ENCODE peak calls at places on chromosomes 2 and 18, in six cellular contexts. One of them, this sample, is unnamed.

GRCh38 chr2:33126552-33126951 is 179.8 kb downstream of the LTBP1 start:
- DNase-seq in body of pancreas: no peak
- DNase-seq in CD8-positive, alpha-beta T cell: no peak
- DNase-seq in GM23248: no peak
- DNase-seq in transverse colon: no peak
- DNase-seq in mesendoderm: no peak
- DNase-seq in this sample: no peak

GRCh38 chr2:133985563-133985962 is 268.3 kb upstream of the MGAT5 start:
- DNase-seq in body of pancreas: no peak
- DNase-seq in CD8-positive, alpha-beta T cell: no peak
- DNase-seq in GM23248: no peak
- DNase-seq in transverse colon: no peak
- DNase-seq in mesendoderm: no peak
- DNase-seq in this sample: no peak

GRCh38 chr2:63050916-63051794 is 525 bp downstream of the OTX1 start:
- DNase-seq in body of pancreas: no peak
- DNase-seq in CD8-positive, alpha-beta T cell: no peak
- DNase-seq in GM23248: peak
- DNase-seq in transverse colon: no peak
- DNase-seq in mesendoderm: peak
- DNase-seq in this sample: no peak

GRCh38 chr18:7896164-7896563 is 329.0 kb downstream of the PTPRM start:
- DNase-seq in body of pancreas: no peak
- DNase-seq in CD8-positive, alpha-beta T cell: peak
- DNase-seq in GM23248: no peak
- DNase-seq in transverse colon: no peak
- DNase-seq in mesendoderm: no peak
- DNase-seq in this sample: no peak

GRCh38 chr2:169711751-169712509 is 17.7 kb downstream of the PHOSPHO2 start:
- DNase-seq in body of pancreas: no peak
- DNase-seq in CD8-positive, alpha-beta T cell: no peak
- DNase-seq in GM23248: no peak
- DNase-seq in transverse colon: peak
- DNase-seq in mesendoderm: no peak
- DNase-seq in this sample: no peak

GRCh38 chr18:712401-713134 is at the start of gene ENOSF1:
- DNase-seq in body of pancreas: peak
- DNase-seq in CD8-positive, alpha-beta T cell: peak
- DNase-seq in GM23248: peak
- DNase-seq in transverse colon: peak
- DNase-seq in mesendoderm: peak
- DNase-seq in this sample: peak

GRCh38 chr2:40276076-40276475 is 175.8 kb downstream of the SLC8A1 start:
- DNase-seq in body of pancreas: no peak
- DNase-seq in CD8-positive, alpha-beta T cell: no peak
- DNase-seq in GM23248: no peak
- DNase-seq in transverse colon: no peak
- DNase-seq in mesendoderm: no peak
- DNase-seq in this sample: no peak

GRCh38 chr2:240856151-240856980 is 12.3 kb upstream of the AGXT start:
- DNase-seq in body of pancreas: no peak
- DNase-seq in CD8-positive, alpha-beta T cell: no peak
- DNase-seq in GM23248: no peak
- DNase-seq in transverse colon: no peak
- DNase-seq in mesendoderm: peak
- DNase-seq in this sample: no peak

GRCh38 chr2:10591207-10591606 is 98.6 kb downstream of the NOL10 start:
- DNase-seq in body of pancreas: no peak
- DNase-seq in CD8-positive, alpha-beta T cell: no peak
- DNase-seq in GM23248: peak
- DNase-seq in transverse colon: no peak
- DNase-seq in mesendoderm: peak
- DNase-seq in this sample: no peak

GRCh38 chr2:130985831-130986649 is 107.2 kb downstream of the FAM168B start:
- DNase-seq in body of pancreas: no peak
- DNase-seq in CD8-positive, alpha-beta T cell: no peak
- DNase-seq in GM23248: no peak
- DNase-seq in transverse colon: no peak
- DNase-seq in mesendoderm: no peak
- DNase-seq in this sample: no peak

GRCh38 chr2:105455488-105455991 is 56.7 kb upstream of the FHL2 start:
- DNase-seq in body of pancreas: peak
- DNase-seq in CD8-positive, alpha-beta T cell: no peak
- DNase-seq in GM23248: peak
- DNase-seq in transverse colon: peak
- DNase-seq in mesendoderm: peak
- DNase-seq in this sample: no peak

GRCh38 chr2:135056790-135057189 is 4.7 kb downstream of the RAB3GAP1 start:
- DNase-seq in body of pancreas: no peak
- DNase-seq in CD8-positive, alpha-beta T cell: no peak
- DNase-seq in GM23248: peak
- DNase-seq in transverse colon: no peak
- DNase-seq in mesendoderm: peak
- DNase-seq in this sample: no peak

GRCh38 chr2:11682590-11682915 is 12.6 kb upstream of the NTSR2 start:
- DNase-seq in body of pancreas: no peak
- DNase-seq in CD8-positive, alpha-beta T cell: no peak
- DNase-seq in GM23248: no peak
- DNase-seq in transverse colon: no peak
- DNase-seq in mesendoderm: no peak
- DNase-seq in this sample: no peak

GRCh38 chr18:13361422-13361821 is 142.9 kb downstream of the LDLRAD4 start:
- DNase-seq in body of pancreas: no peak
- DNase-seq in CD8-positive, alpha-beta T cell: no peak
- DNase-seq in GM23248: no peak
- DNase-seq in transverse colon: no peak
- DNase-seq in mesendoderm: no peak
- DNase-seq in this sample: no peak

GRCh38 chr2:176665086-176665485 is 395.8 kb downstream of the MTX2 start:
- DNase-seq in body of pancreas: no peak
- DNase-seq in CD8-positive, alpha-beta T cell: no peak
- DNase-seq in GM23248: no peak
- DNase-seq in transverse colon: no peak
- DNase-seq in mesendoderm: no peak
- DNase-seq in this sample: no peak

GRCh38 chr2:195051401-195051800 is 605.6 kb upstream of the SLC39A10 start:
- DNase-seq in body of pancreas: no peak
- DNase-seq in CD8-positive, alpha-beta T cell: no peak
- DNase-seq in GM23248: no peak
- DNase-seq in transverse colon: no peak
- DNase-seq in mesendoderm: no peak
- DNase-seq in this sample: no peak

GRCh38 chr2:37417321-37417720 is 72.9 kb downstream of the QPCT start:
- DNase-seq in body of pancreas: no peak
- DNase-seq in CD8-positive, alpha-beta T cell: no peak
- DNase-seq in GM23248: peak
- DNase-seq in transverse colon: no peak
- DNase-seq in mesendoderm: no peak
- DNase-seq in this sample: no peak

GRCh38 chr2:46082531-46083485 is 214.4 kb upstream of the EPAS1 start:
- DNase-seq in body of pancreas: peak
- DNase-seq in CD8-positive, alpha-beta T cell: no peak
- DNase-seq in GM23248: peak
- DNase-seq in transverse colon: peak
- DNase-seq in mesendoderm: no peak
- DNase-seq in this sample: no peak

GRCh38 chr2:8837795-8838140 is 355 bp upstream of the KIDINS220 start:
- DNase-seq in body of pancreas: no peak
- DNase-seq in CD8-positive, alpha-beta T cell: no peak
- DNase-seq in GM23248: no peak
- DNase-seq in transverse colon: no peak
- DNase-seq in mesendoderm: peak
- DNase-seq in this sample: no peak

GRCh38 chr2:10776231-10776977 is 36.2 kb downstream of the PDIA6 start:
- DNase-seq in body of pancreas: no peak
- DNase-seq in CD8-positive, alpha-beta T cell: no peak
- DNase-seq in GM23248: no peak
- DNase-seq in transverse colon: no peak
- DNase-seq in mesendoderm: no peak
- DNase-seq in this sample: no peak

GRCh38 chr2:148965596-148966431 is 72.7 kb upstream of the LYPD6B start:
- DNase-seq in body of pancreas: no peak
- DNase-seq in CD8-positive, alpha-beta T cell: no peak
- DNase-seq in GM23248: no peak
- DNase-seq in transverse colon: no peak
- DNase-seq in mesendoderm: no peak
- DNase-seq in this sample: no peak

GRCh38 chr18:71293322-71293721 is 1004.5 kb downstream of the SOCS6 start:
- DNase-seq in body of pancreas: no peak
- DNase-seq in CD8-positive, alpha-beta T cell: no peak
- DNase-seq in GM23248: no peak
- DNase-seq in transverse colon: no peak
- DNase-seq in mesendoderm: no peak
- DNase-seq in this sample: no peak

DNA sequence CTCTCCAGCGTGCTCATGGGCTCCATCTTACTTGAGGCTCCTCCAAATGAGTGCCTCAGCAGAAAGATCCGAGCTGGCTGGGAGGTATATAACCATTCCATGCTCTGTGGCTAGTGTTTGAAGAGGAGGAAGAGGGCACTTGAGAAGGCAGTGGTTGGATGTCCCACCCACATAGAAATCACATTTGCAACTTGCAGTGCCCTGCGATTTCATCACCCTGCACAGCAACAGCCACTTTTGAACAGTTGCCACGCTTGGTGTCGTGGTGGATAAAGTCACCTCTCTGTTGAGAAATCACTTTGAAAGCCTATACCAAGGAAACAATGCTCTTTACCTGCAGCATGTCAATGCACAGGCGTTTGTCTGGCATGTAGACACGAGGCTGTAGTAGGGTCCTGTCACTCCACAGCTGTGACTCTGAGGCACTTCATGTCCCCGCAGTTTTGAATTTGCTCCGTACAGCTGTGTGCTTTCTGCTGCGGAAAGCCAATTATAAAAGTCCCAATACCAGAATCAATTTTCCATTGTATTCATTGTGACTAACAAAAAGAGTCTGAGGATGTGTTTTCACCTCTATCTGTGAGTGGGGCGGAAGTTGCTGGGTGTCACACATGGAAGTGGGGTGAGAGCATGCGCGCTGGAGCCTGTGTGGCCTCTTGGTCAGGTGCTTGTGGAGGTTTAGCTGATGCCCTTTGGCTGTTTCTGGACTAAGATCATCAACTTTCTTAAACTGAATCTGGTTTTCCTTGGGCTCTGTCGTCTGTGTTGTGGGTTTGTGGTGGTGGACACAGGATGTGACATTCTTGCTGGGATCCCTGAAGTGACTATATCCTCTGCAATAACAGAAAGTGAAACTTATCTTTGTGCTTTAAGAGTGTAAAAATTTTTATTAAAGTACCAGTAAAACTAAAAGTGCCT is 2.8 kb downstream of the CNDP2 start:
- DNase-seq in body of pancreas: peak
- DNase-seq in CD8-positive, alpha-beta T cell: peak
- DNase-seq in GM23248: peak
- DNase-seq in transverse colon: peak
- DNase-seq in mesendoderm: no peak
- DNase-seq in this sample: no peak
- H3K4me3 ChIP-seq in body of pancreas: no peak
- H3K4me3 ChIP-seq in CD8-positive, alpha-beta T cell: peak
- H3K4me3 ChIP-seq in GM23248: peak
- H3K4me3 ChIP-seq in transverse colon: peak
- H3K4me3 ChIP-seq in mesendoderm: no peak
- H3K4me3 ChIP-seq in this sample: peak

GRCh38 chr18:77138270-77138669 is 5.7 kb upstream of the MBP start:
- DNase-seq in body of pancreas: peak
- DNase-seq in CD8-positive, alpha-beta T cell: no peak
- DNase-seq in GM23248: peak
- DNase-seq in transverse colon: no peak
- DNase-seq in mesendoderm: no peak
- DNase-seq in this sample: no peak

GRCh38 chr18:77140439-77141109 is 8.0 kb upstream of the MBP start:
- DNase-seq in body of pancreas: peak
- DNase-seq in CD8-positive, alpha-beta T cell: peak
- DNase-seq in GM23248: no peak
- DNase-seq in transverse colon: peak
- DNase-seq in mesendoderm: no peak
- DNase-seq in this sample: no peak

GRCh38 chr18:77141401-77142118 is 9.0 kb upstream of the MBP start:
- DNase-seq in body of pancreas: no peak
- DNase-seq in CD8-positive, alpha-beta T cell: no peak
- DNase-seq in GM23248: no peak
- DNase-seq in transverse colon: no peak
- DNase-seq in mesendoderm: no peak
- DNase-seq in this sample: no peak

GRCh38 chr18:77139619-77140018 is 7.0 kb upstream of the MBP start:
- DNase-seq in body of pancreas: no peak
- DNase-seq in CD8-positive, alpha-beta T cell: no peak
- DNase-seq in GM23248: no peak
- DNase-seq in transverse colon: no peak
- DNase-seq in mesendoderm: no peak
- DNase-seq in this sample: no peak

DNA sequence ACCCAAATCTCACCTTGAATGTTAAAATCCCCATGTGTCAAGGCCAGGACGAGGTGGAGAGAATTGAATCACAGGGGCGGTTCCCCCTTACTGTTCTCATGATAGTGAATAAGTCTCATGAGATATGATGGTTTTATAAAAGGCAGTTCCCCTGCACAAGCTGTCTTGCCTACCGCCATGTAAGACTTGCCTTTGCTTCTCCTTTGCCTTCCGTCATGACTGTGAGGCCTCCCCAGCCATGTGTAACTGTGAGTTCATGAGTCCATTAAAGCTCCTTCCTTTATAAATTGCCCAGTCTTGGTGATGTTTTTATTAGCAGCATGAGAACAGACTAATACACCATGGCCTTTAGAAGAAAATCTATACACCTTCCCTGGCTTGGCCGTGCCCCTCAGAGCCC is 7.4 kb upstream of the MBP start:
- DNase-seq in body of pancreas: no peak
- DNase-seq in CD8-positive, alpha-beta T cell: no peak
- DNase-seq in GM23248: no peak
- DNase-seq in transverse colon: no peak
- DNase-seq in mesendoderm: no peak
- DNase-seq in this sample: no peak
- H3K27ac ChIP-seq in body of pancreas: no peak
- H3K27ac ChIP-seq in CD8-positive, alpha-beta T cell: no peak
- H3K27ac ChIP-seq in GM23248: no peak
- H3K27ac ChIP-seq in transverse colon: no peak
- H3K27ac ChIP-seq in mesendoderm: no peak
- H3K27ac ChIP-seq in this sample: no peak

GRCh38 chr2:12950957-12951656 is 234.4 kb downstream of the TRIB2 start:
- DNase-seq in body of pancreas: no peak
- DNase-seq in CD8-positive, alpha-beta T cell: no peak
- DNase-seq in GM23248: peak
- DNase-seq in transverse colon: no peak
- DNase-seq in mesendoderm: peak
- DNase-seq in this sample: no peak
- H3K4me3 ChIP-seq in body of pancreas: no peak
- H3K4me3 ChIP-seq in CD8-positive, alpha-beta T cell: no peak
- H3K4me3 ChIP-seq in GM23248: peak
- H3K4me3 ChIP-seq in transverse colon: no peak
- H3K4me3 ChIP-seq in mesendoderm: no peak
- H3K4me3 ChIP-seq in this sample: no peak

DNA sequence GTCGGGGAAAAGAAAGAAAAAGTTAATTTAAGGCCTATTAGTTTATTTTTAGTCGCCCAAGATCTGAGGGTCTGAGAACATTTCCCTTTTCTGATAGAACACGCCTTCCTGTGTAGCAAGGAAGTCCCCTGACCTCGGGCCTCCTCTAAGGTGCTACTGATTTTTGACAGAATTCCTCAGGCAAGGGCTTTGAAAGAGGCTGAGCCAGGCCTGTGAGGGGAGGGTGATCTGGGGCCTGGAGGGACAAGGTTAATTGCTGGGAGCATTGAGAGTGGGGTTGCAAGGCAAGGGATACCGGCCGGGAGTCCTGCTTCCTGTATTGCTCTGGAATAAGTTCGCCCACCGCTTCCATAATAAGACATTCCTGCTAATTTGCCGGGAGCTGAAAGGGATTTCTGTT is 131.4 kb upstream of the MYCN start:
- DNase-seq in body of pancreas: no peak
- DNase-seq in CD8-positive, alpha-beta T cell: no peak
- DNase-seq in GM23248: no peak
- DNase-seq in transverse colon: no peak
- DNase-seq in mesendoderm: peak
- DNase-seq in this sample: no peak
- H3K27ac ChIP-seq in body of pancreas: no peak
- H3K27ac ChIP-seq in CD8-positive, alpha-beta T cell: no peak
- H3K27ac ChIP-seq in GM23248: no peak
- H3K27ac ChIP-seq in transverse colon: no peak
- H3K27ac ChIP-seq in mesendoderm: no peak
- H3K27ac ChIP-seq in this sample: no peak

This sample was measured in thoracic aorta.